ENCODE peak calls at places on chromosomes 2 and 18, in ten cellular contexts. Z is ovary, U is A549, E is stomach, A is GM12878, P is transverse colon, G is tibial nerve, R is H1, M is sigmoid colon, D is upper lobe of left lung. B is an unnamed sample.

GRCh38 chr2:105126353-105126752 is 88.5 kb downstream of the MRPS9 start:
- DNase-seq in G (no peak), R (no peak), D (no peak), M (no peak), Z (no peak), A (no peak), U (no peak), P (no peak), E (no peak), B (no peak)

GRCh38 chr2:238304116-238304515 is 15.7 kb upstream of the PER2 start:
- DNase-seq in P (no peak), E (no peak), M (peak; percentile 25), R (no peak), G (no peak), Z (no peak), A (no peak), D (no peak), U (no peak), B (peak; percentile 40)

GRCh38 chr2:222057249-222058073 is 241.3 kb downstream of the PAX3 start:
- DNase-seq in G (no peak), U (peak; percentile 10), Z (no peak), P (no peak), M (no peak), E (no peak), R (no peak), D (no peak), A (no peak), B (no peak)

GRCh38 chr2:219335373-219335786 is 2.8 kb upstream of the RESP18 start:
- DNase-seq in M (no peak), Z (no peak), G (no peak), D (no peak), U (no peak), E (no peak), P (no peak), R (no peak), A (no peak), B (no peak)

GRCh38 chr2:147485210-147485851 is 359.5 kb upstream of the ACVR2A start:
- DNase-seq in M (no peak), U (no peak), G (no peak), E (no peak), P (no peak), D (no peak), R (no peak), Z (no peak), A (no peak), B (no peak)

GRCh38 chr2:226715347-226715990 is 84.2 kb downstream of the IRS1 start:
- DNase-seq in D (peak; percentile 11), Z (no peak), M (no peak), P (no peak), A (no peak), U (no peak), G (no peak), R (no peak), E (no peak), B (no peak)

GRCh38 chr18:10432781-10433180 is 21.7 kb upstream of the APCDD1 start:
- DNase-seq in A (no peak), R (no peak), P (no peak), D (no peak), E (peak; percentile 41), M (no peak), G (peak; percentile 30), U (no peak), Z (no peak), B (no peak)

GRCh38 chr2:64604929-64605550 is 48.7 kb downstream of the SERTAD2 start:
- DNase-seq in A (no peak), U (no peak), G (no peak), D (no peak), Z (peak; percentile 69), E (peak; percentile 39), P (no peak), M (no peak), R (no peak), B (no peak)

GRCh38 chr2:18440141-18440605 is 120.3 kb downstream of the RDH14 start:
- DNase-seq in E (no peak), M (peak; percentile 74), G (no peak), A (no peak), Z (no peak), R (no peak), P (no peak), U (no peak), D (no peak), B (no peak)

GRCh38 chr2:143686585-143687164 is 557.5 kb downstream of the ARHGAP15 start:
- DNase-seq in P (no peak), A (no peak), U (peak; percentile 16), M (no peak), Z (no peak), D (no peak), G (peak; percentile 20), R (no peak), E (no peak), B (no peak)

GRCh38 chr2:86464654-86465053 is 23.5 kb downstream of the KDM3A start:
- DNase-seq in U (no peak), A (no peak), Z (no peak), M (peak; percentile 71), R (no peak), E (no peak), G (no peak), D (no peak), P (no peak), B (no peak)

GRCh38 chr18:6281874-6282273 is 132.8 kb downstream of the L3MBTL4 start:
- DNase-seq in P (no peak), Z (no peak), U (no peak), E (no peak), D (no peak), G (no peak), A (no peak), M (no peak), R (no peak), B (no peak)

GRCh38 chr2:226888971-226889370 is 53.1 kb downstream of the RHBDD1 start:
- DNase-seq in M (no peak), D (no peak), A (no peak), Z (no peak), G (no peak), E (no peak), U (no peak), P (no peak), R (no peak), B (no peak)

GRCh38 chr2:120231974-120232635 is 8.9 kb upstream of the TMEM185B start:
- DNase-seq in D (no peak), M (peak; percentile 64), R (no peak), Z (peak; percentile 27), E (peak; percentile 60), A (peak; percentile 86), U (no peak), G (no peak), P (peak; percentile 58), B (peak; percentile 52)

GRCh38 chr2:237190958-237191692 is 105.4 kb downstream of the COPS8 start:
- DNase-seq in R (no peak), P (no peak), E (no peak), D (peak; percentile 41), G (no peak), Z (no peak), A (no peak), U (no peak), M (peak; percentile 73), B (no peak)

GRCh38 chr2:88554189-88554588 is 73.1 kb downstream of the EIF2AK3 start:
- DNase-seq in E (no peak), D (no peak), R (no peak), G (no peak), U (no peak), M (no peak), A (no peak), Z (no peak), P (no peak), B (no peak)
- TF ChIP-seq CTCF in E (no peak), D (no peak), R (peak; percentile 88), G (no peak), U (no peak), M (no peak), A (peak; percentile 17), Z (no peak), P (no peak), B (no peak)

GRCh38 chr2:107721581-107721980 is 105.1 kb upstream of the RGPD4 start:
- DNase-seq in A (no peak), E (no peak), M (no peak), D (no peak), U (no peak), G (no peak), R (no peak), P (no peak), Z (no peak), B (no peak)

GRCh38 chr2:107719781-107720180 is 106.9 kb upstream of the RGPD4 start:
- DNase-seq in U (no peak), E (no peak), D (no peak), A (no peak), R (no peak), G (no peak), M (no peak), Z (no peak), P (no peak), B (no peak)

GRCh38 chr2:107721178-107721577 is 105.5 kb upstream of the RGPD4 start:
- DNase-seq in A (no peak), M (no peak), G (no peak), D (no peak), U (no peak), R (no peak), P (no peak), Z (no peak), E (no peak), B (no peak)

GRCh38 chr2:107717666-107718065 is 109.0 kb upstream of the RGPD4 start:
- DNase-seq in E (no peak), U (no peak), P (no peak), M (no peak), R (no peak), D (no peak), G (no peak), A (no peak), Z (no peak), B (no peak)

GRCh38 chr2:107719141-107719540 is 107.6 kb upstream of the RGPD4 start:
- DNase-seq in U (no peak), Z (no peak), D (no peak), G (no peak), R (no peak), E (no peak), P (no peak), A (no peak), M (no peak), B (no peak)
- TF ChIP-seq EP300 in U (no peak), Z (no peak), D (no peak), G (no peak), R (no peak), E (no peak), P (no peak), A (no peak), M (no peak), B (no peak)

GRCh38 chr2:79039944-79040343 is 14.4 kb downstream of the REG3G start:
- DNase-seq in Z (no peak), E (no peak), A (no peak), M (no peak), P (no peak), D (no peak), R (no peak), G (no peak), U (no peak), B (no peak)
- TF ChIP-seq CTCF in Z (no peak), E (no peak), A (no peak), M (no peak), P (no peak), D (no peak), R (no peak), G (no peak), U (no peak), B (no peak)

DNA sequence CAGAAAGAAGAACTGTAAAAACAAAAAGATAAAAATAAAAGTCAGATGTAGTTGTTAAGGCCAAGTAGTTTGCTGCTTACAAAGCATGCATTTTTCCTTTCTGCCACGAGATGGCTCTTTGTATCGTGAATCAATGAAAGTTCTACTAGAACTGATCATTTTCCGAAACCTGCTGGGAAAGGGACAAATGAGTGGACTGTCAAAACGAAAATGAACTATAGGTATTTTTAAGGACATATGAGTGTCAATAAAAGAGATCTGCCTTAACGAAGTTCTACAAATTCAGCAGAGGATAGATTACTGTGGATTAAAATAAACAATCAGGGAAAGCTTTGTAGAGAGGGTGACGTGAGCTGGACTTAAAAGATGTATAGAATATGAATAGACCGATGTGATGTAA is 15.0 kb upstream of the ELOA2 start:
- DNase-seq in E (no peak), D (no peak), M (no peak), A (no peak), Z (no peak), G (peak; percentile 38), U (no peak), P (no peak), R (no peak), B (no peak)
- TF ChIP-seq EP300 in E (no peak), D (no peak), M (no peak), A (no peak), Z (no peak), G (no peak), U (no peak), P (no peak), R (no peak), B (no peak)